ENCODE peak calls at places on chromosomes 16 and 17, in five cellular contexts. B is cardiac fibroblast, J is endothelial cell of umbilical vein, T is cardiac muscle cell, Y is neural progenitor cell. S is an unnamed sample.

GRCh38 chr16:74713876-74714275 is 13.2 kb upstream of the MLKL start:
- DNase-seq in B (no peak), J (no peak), T (no peak), Y (no peak), S (no peak)

GRCh38 chr17:11404431-11404830 is 163.4 kb downstream of the SHISA6 start:
- DNase-seq in B (no peak), J (no peak), T (no peak), Y (no peak), S (no peak)

GRCh38 chr16:89623511-89624232 is 10.2 kb downstream of the DPEP1 start:
- DNase-seq in B (peak), J (peak), T (no peak), Y (no peak), S (no peak)

GRCh38 chr17:78716814-78717393 is 65.2 kb downstream of the CYTH1 start:
- DNase-seq in B (peak), J (peak), T (no peak), Y (peak), S (no peak)

GRCh38 chr17:28865946-28866752 is 11.3 kb downstream of the ERAL1 start:
- DNase-seq in B (peak), J (peak), T (no peak), Y (no peak), S (no peak)

GRCh38 chr16:27995378-27995777 is 68.1 kb downstream of the GSG1L start:
- DNase-seq in B (no peak), J (no peak), T (no peak), Y (no peak), S (no peak)

GRCh38 chr17:79002291-79002690 is 7.3 kb downstream of the CANT1 start:
- DNase-seq in B (no peak), J (no peak), T (no peak), Y (no peak), S (no peak)

GRCh38 chr17:67506966-67507365 is 129.9 kb downstream of the PITPNC1 start:
- DNase-seq in B (no peak), J (no peak), T (no peak), Y (no peak), S (no peak)

GRCh38 chr17:77610980-77611641 is 347.4 kb upstream of the TNRC6C start:
- DNase-seq in B (no peak), J (no peak), T (no peak), Y (no peak), S (no peak)

GRCh38 chr17:41667280-41668008 is 21.2 kb upstream of the EIF1 start:
- DNase-seq in B (no peak), J (no peak), T (no peak), Y (no peak), S (no peak)

GRCh38 chr17:69735285-69735684 is 320.8 kb downstream of the MAP2K6 start:
- DNase-seq in B (no peak), J (no peak), T (no peak), Y (no peak), S (no peak)

GRCh38 chr17:38896373-38896954 is 26.6 kb downstream of the LASP1 start:
- DNase-seq in B (no peak), J (peak), T (no peak), Y (peak), S (no peak)

GRCh38 chr16:27795992-27796614 is 246.2 kb downstream of the KATNIP start:
- DNase-seq in B (peak), J (peak), T (peak), Y (peak), S (no peak)

GRCh38 chr16:72094266-72094610 is 591 bp downstream of the DHX38 start:
- DNase-seq in B (no peak), J (no peak), T (peak), Y (peak), S (no peak)

GRCh38 chr17:73910216-73910615 is 266.0 kb upstream of the SDK2 start:
- DNase-seq in B (no peak), J (no peak), T (no peak), Y (no peak), S (no peak)
- TF ChIP-seq CTCF in B (no peak), J (no peak), T (no peak), Y (no peak), S (no peak)

GRCh38 chr17:48951572-48951971 is 6.9 kb upstream of the SNF8 start:
- DNase-seq in B (no peak), J (no peak), T (no peak), Y (no peak), S (no peak)

GRCh38 chr17:48952904-48953303 is 8.3 kb upstream of the SNF8 start:
- DNase-seq in B (no peak), J (no peak), T (no peak), Y (no peak), S (no peak)

GRCh38 chr17:48954300-48954755 is 9.7 kb upstream of the SNF8 start:
- DNase-seq in B (peak), J (peak), T (peak), Y (peak), S (no peak)
- TF ChIP-seq CTCF in B (peak), J (peak), T (peak), Y (peak), S (peak)

GRCh38 chr16:49441366-49441780 is 67.8 kb downstream of the C16orf78 start:
- DNase-seq in B (peak), J (no peak), T (peak), Y (peak), S (no peak)
- TF ChIP-seq CTCF in B (no peak), J (no peak), T (peak), Y (peak), S (peak)

GRCh38 chr16:2473999-2474876 is 689 bp upstream of the TBC1D24 start:
- DNase-seq in B (peak), J (peak), T (peak), Y (peak), S (no peak)
- TF ChIP-seq CTCF in B (no peak), J (peak), T (peak), Y (peak), S (peak)

GRCh38 chr16:4314532-4315184 is 1.2 kb upstream of the GLIS2 start:
- DNase-seq in B (peak), J (peak), T (peak), Y (peak), S (no peak)
- TF ChIP-seq CTCF in B (no peak), J (no peak), T (peak), Y (no peak), S (no peak)

GRCh38 chr17:51352798-51353197 is 92.5 kb downstream of the UTP18 start:
- DNase-seq in B (no peak), J (no peak), T (no peak), Y (no peak), S (no peak)
- TF ChIP-seq CTCF in B (no peak), J (no peak), T (no peak), Y (no peak), S (no peak)

DNA sequence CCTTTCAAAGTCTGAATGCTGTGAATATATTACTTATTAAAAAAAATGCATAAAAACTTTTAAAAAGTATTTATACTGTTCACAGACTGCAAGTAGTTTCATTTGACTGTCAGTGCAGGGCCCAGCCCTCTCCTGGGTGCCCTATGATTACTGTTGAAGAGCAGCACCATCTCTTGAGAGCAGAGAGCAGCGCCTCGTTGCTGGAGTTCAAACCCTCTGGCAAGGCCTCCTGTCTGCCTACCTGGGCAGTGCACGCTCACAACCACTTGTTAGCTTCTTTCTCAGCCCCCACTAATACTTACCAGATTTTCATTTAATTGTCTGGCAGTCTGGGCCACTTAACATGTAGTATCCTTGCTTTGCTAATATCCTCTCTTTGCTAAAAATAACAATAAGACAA is 233.4 kb downstream of the PHKB start:
- DNase-seq in B (no peak), J (peak), T (no peak), Y (peak), S (no peak)
- TF ChIP-seq CTCF in B (no peak), J (no peak), T (no peak), Y (no peak), S (peak)

DNA sequence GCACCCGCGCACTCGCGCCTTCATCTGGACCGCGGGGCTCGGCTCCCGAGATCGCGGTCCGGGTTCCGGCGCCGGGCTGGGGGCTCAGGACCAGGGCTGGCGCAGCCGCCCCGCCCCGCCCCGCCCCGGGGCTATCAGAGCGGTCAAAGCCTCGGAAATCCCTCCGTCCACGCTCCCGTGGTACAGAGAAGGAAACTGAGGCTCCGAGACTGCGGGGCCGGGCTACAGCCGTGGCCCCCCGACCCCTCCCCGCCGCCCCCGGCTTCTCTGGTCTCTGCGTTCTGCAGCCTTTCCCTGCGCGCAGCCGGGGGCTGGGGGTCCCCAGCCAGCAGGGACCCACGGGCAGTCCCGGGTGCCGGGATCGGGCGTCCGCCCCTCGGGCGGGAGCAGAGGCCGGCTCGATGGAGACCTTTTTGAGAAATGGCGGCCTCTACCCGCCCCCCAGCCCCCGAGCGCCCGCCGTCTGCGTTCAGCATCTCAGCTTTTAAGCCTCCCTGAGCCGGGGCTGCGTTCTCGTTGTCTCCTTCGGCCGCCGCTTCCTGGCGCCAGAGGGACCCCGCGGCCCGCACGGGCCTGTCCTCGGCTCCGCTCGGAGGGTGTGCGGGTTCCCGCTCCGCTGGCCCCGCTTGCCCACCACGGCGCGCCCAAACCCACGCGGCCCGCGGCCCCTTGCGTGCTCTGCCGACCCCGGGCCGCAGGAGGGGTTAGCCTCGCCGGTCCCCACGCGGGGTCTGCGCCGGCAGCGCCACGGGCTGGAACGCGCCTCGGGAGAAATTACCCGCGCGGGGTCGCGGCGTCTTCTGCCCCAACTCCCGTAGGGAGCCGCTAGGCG is 1.5 kb upstream of the NPTX1 start:
- DNase-seq in B (peak), J (peak), T (peak), Y (peak), S (no peak)
- TF ChIP-seq CTCF in B (peak), J (peak), T (peak), Y (peak), S (peak)